ENCODE peak calls at places on chromosomes 5 and 9, in ten cellular contexts. L is stomach, O is ovary, C is HepG2, I is sigmoid colon, Q is A549, D is esophagus muscularis mucosa, V is tibial nerve, E is GM12878, S is suprapubic skin. X is an unnamed sample.

GRCh38 chr5:109246841-109247592 is 162.8 kb downstream of the PJA2 start:
- DNase-seq in V (no peak), E (no peak), Q (no peak), I (no peak), C (no peak), L (no peak), O (no peak), D (no peak), S (no peak), X (no peak)

GRCh38 chr9:20640331-20641187 is 18.3 kb upstream of the MLLT3 start:
- DNase-seq in O (peak; percentile 15), C (no peak), S (no peak), E (peak; percentile 99), Q (no peak), D (no peak), V (no peak), L (peak; percentile 68), I (peak; percentile 68), X (peak; percentile 80)

GRCh38 chr5:76403963-76404693 is 1.0 kb downstream of the IQGAP2 start:
- DNase-seq in Q (peak; percentile 25), S (no peak), O (peak; percentile 60), L (peak; percentile 79), C (peak; percentile 96), I (peak; percentile 67), V (no peak), E (peak; percentile 60), D (no peak), X (peak; percentile 77)

GRCh38 chr5:145825751-145826180 is 9.4 kb downstream of the PRELID2 start:
- DNase-seq in V (no peak), Q (peak; percentile 63), I (no peak), L (no peak), O (no peak), E (no peak), C (peak; percentile 61), S (no peak), D (peak; percentile 53), X (no peak)

GRCh38 chr5:39520232-39520572 is 95.4 kb upstream of the DAB2 start:
- DNase-seq in L (no peak), E (no peak), V (no peak), S (no peak), Q (peak; percentile 29), I (no peak), O (no peak), D (no peak), C (no peak), X (no peak)

GRCh38 chr9:92945796-92946195 is 1.5 kb upstream of the FGD3 start:
- DNase-seq in Q (no peak), D (no peak), E (no peak), C (no peak), V (no peak), L (no peak), S (no peak), I (no peak), O (no peak), X (no peak)

GRCh38 chr9:94867842-94868312 is 141.4 kb downstream of the AOPEP start:
- DNase-seq in S (no peak), L (no peak), V (no peak), I (no peak), C (no peak), D (no peak), O (no peak), Q (peak; percentile 85), E (no peak), X (no peak)

GRCh38 chr9:101530076-101530711 is 3.5 kb upstream of the RNF20 start:
- DNase-seq in O (peak; percentile 51), S (no peak), C (peak; percentile 67), V (peak; percentile 32), D (no peak), E (peak; percentile 24), L (peak; percentile 71), Q (peak; percentile 79), I (peak; percentile 69), X (peak; percentile 77)

GRCh38 chr9:35577486-35577885 is 27.6 kb upstream of the TESK1 start:
- DNase-seq in V (no peak), D (no peak), E (no peak), Q (no peak), L (no peak), C (no peak), I (no peak), S (no peak), O (no peak), X (no peak)

GRCh38 chr9:128912270-128912853 is 8.4 kb upstream of the PHYHD1 start:
- DNase-seq in I (no peak), D (no peak), L (no peak), C (peak; percentile 91), O (no peak), S (no peak), V (no peak), E (no peak), Q (peak; percentile 93), X (no peak)

GRCh38 chr5:23419115-23419514 is 88.3 kb upstream of the PRDM9 start:
- DNase-seq in Q (peak; percentile 57), V (no peak), C (no peak), D (no peak), S (no peak), E (no peak), L (no peak), O (no peak), I (no peak), X (no peak)
- TF ChIP-seq EP300 in Q (no peak), V (no peak), C (no peak), D (no peak), S (no peak), E (no peak), L (no peak), O (no peak), I (no peak), X (no peak)

DNA sequence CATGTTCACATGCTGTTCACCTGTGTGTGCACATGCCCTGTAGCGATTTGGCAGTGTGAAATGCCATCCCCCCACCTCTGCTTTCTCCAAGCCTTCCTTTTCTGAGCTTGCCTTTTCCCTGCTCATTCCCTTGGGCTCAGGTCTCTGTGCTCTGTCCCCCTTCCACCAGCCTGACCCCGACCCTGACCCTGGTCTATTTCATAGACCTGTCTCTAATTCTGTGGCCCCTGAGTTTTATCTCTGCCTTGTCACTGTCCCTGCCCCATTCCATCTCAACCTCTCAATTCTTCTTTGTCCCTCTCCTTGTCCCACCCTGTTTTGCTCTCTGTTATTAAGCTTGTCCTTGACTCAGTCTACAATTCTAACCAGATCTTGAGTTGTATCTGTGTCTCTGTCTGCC is 735 bp downstream of the ARAP3 start:
- DNase-seq in Q (no peak), D (no peak), L (no peak), I (no peak), C (no peak), S (no peak), V (no peak), E (no peak), O (no peak), X (no peak)
- TF ChIP-seq POLR2A in Q (no peak), D (no peak), L (no peak), I (no peak), C (no peak), S (no peak), V (no peak), E (no peak), O (no peak), X (no peak)

GRCh38 chr5:6712136-6712581 is 1.1 kb upstream of the TENT4A start:
- DNase-seq in E (no peak), C (peak; percentile 52), Q (peak; percentile 66), D (peak; percentile 92), L (peak; percentile 50), V (no peak), I (peak; percentile 80), O (peak; percentile 29), S (no peak), X (peak; percentile 61)
- TF ChIP-seq EP300 in E (no peak), C (no peak), Q (no peak), D (no peak), L (no peak), V (no peak), I (no peak), O (no peak), S (no peak), X (no peak)

DNA sequence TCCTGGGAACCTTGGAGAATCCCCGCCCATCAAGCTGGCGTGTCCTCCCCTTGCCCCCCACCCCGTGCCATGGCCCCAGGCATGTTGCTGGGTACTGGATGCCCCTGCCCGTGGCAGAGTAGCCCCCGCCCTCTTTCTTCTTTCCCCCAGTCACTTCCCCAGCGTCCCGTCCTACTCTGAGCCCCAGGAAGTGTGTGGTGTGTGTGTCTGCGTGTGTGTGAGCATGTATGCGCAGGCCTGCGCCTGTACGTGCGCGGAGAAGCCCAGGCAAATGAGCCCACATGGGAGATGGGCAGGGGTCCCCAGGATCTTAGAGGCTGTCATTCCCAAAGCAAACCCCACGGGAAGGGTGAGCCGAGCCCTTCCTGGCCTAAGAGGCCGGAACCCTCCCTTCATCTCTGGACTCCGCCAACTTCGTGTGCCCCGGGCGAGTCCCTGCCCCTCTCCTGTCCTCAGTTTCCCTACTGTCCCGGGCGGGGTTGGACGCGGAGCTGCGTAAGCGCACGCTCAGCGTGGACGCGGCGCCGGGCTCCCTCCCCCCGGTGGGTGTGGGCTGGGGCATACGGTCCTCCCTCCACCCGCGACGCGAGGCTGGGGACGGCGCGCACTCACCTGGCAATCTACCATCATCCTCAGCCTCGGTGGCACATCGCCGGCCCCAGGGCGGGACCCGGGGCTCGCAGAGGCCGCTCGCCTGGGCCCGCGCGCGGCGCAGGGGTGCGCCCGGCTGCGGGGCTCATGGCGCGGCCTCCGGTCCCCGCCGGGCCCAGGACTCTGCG is 15.2 kb downstream of the GBGT1 start:
- DNase-seq in Q (no peak), V (no peak), D (no peak), L (peak; percentile 68), C (no peak), I (peak; percentile 88), E (no peak), S (peak; percentile 87), O (peak; percentile 68), X (peak; percentile 65)
- TF ChIP-seq POLR2A in Q (no peak), V (no peak), D (no peak), L (no peak), C (no peak), I (no peak), E (no peak), S (peak; percentile 43), O (no peak), X (peak; percentile 54)

DNA sequence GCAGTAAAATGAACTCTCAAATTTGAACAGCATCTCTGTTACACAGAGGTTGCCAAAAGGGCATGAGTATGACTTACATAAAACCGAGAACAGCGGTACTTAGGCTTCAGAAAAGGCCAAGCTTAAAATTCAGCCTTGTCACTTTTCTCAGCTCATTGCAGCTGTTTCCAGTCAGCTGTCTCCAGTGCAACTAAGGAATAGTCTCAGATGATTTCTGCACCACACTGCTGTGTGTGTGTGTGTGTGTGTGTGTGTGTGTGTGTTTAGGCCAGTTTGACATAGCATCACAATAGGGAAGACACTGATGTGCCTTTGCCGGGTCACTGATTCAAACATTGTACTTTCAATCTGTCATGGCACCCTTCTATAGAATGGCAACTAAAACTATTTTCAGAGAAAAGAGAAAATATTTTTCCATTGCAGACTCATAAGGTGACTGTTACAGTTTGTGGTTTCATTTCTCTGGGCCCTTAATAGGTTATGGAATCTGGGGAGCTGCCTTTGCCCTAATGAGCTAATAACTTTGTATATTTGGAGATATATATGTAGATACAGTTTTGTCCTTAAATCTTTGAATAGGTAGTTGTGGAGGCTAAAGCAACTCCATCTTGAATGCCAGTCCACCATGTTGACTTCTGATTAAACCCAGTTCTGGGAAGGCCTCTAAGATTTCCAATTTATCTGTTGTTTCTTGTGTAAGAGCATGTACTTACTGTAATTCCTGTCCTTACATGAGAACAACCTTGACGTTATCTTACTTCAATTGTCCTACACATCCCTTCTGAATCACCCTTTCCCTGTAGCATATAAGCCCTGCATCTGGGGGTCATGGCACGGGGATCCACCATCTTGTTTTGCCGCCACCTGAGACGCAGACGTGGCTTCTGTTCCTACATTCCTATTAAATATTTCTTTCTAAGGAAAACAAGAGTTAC is 4.5 kb downstream of the LSM11 start:
- DNase-seq in C (no peak), S (no peak), O (no peak), L (no peak), V (no peak), D (no peak), Q (no peak), E (no peak), I (no peak), X (no peak)
- TF ChIP-seq EP300 in C (no peak), S (no peak), O (no peak), L (no peak), V (no peak), D (no peak), Q (no peak), E (no peak), I (no peak), X (no peak)